ENCODE peak calls at places on chromosomes 4 and X, in nine cellular contexts. T is heart left ventricle; I is stimulated activated CD4-positive, alpha-beta T cell treated with anti-CD3 and anti-CD28 coated beads, Interleukin-15, amount 100 ng/mL, for 1 hour; U is GM13976; R is posterior vena cava; P is GM06990; Q is stimulated activated naive B cell treated with anti-CD40 and anti-IgM and Interleukin-4, amounts not matched to agents 10 μg/mL and 1 μg/mL and 100 μg/mL, for 72 hours; C is KBM-7; W is foreskin keratinocyte. E is an unnamed sample.

GRCh38 chr4:14294611-14295010 is 667.1 kb upstream of the BOD1L1 start:
- DNase-seq in T (no peak), I (no peak), U (no peak), R (no peak), P (no peak), Q (no peak), C (no peak), W (no peak), E (no peak)

GRCh38 chr4:6582889-6583504 is 8.0 kb downstream of the MAN2B2 start:
- DNase-seq in T (no peak), I (no peak), U (no peak), R (no peak), P (no peak), Q (no peak), C (peak; percentile 37), W (no peak), E (peak; percentile 91)

GRCh38 chrX:131783555-131784338 is 239.4 kb upstream of the STK26 start:
- DNase-seq in T (no peak), I (no peak), U (no peak), R (no peak), P (peak; percentile 48), Q (peak; percentile 77), C (no peak), W (no peak), E (no peak)

GRCh38 chrX:137428251-137428661 is 137.7 kb upstream of the ZIC3 start:
- DNase-seq in T (no peak), I (no peak), U (peak; percentile 47), R (no peak), P (no peak), Q (no peak), C (no peak), W (no peak), E (no peak)

GRCh38 chrX:133670394-133670793 is 255.1 kb upstream of the GPC4 start:
- DNase-seq in T (no peak), I (no peak), U (peak; percentile 45), R (no peak), P (no peak), Q (no peak), C (peak; percentile 40), W (no peak), E (peak; percentile 39)

GRCh38 chr4:168719725-168720124 is 222.9 kb downstream of the PALLD start:
- DNase-seq in T (no peak), I (no peak), U (no peak), R (no peak), P (no peak), Q (no peak), C (no peak), W (no peak), E (no peak)

GRCh38 chr4:2714071-2714770 is 41.9 kb downstream of the TNIP2 start:
- DNase-seq in T (peak; percentile 56), I (no peak), U (no peak), R (no peak), P (no peak), Q (no peak), C (no peak), W (no peak), E (no peak)

GRCh38 chrX:96006281-96006680 is 678.4 kb upstream of the DIAPH2 start:
- DNase-seq in T (no peak), I (no peak), U (no peak), R (no peak), P (no peak), Q (no peak), C (no peak), W (no peak), E (no peak)

GRCh38 chrX:54180403-54180802 is 2.7 kb downstream of the FAM120C start:
- DNase-seq in T (no peak), I (no peak), U (no peak), R (no peak), P (no peak), Q (no peak), C (no peak), W (no peak), E (no peak)

GRCh38 chr4:8777320-8778196 is 94.1 kb downstream of the HMX1 start:
- DNase-seq in T (no peak), I (no peak), U (no peak), R (peak; percentile 48), P (no peak), Q (no peak), C (no peak), W (no peak), E (no peak)

GRCh38 chr4:161799687-161800086 is 364.1 kb downstream of the FSTL5 start:
- DNase-seq in T (no peak), I (no peak), U (no peak), R (no peak), P (no peak), Q (no peak), C (no peak), W (no peak), E (no peak)

GRCh38 chrX:114787016-114787415 is 203.1 kb downstream of the HTR2C start:
- DNase-seq in T (no peak), I (no peak), U (no peak), R (no peak), P (no peak), Q (no peak), C (no peak), W (no peak), E (no peak)

GRCh38 chrX:29662101-29662500 is 553.3 kb upstream of the MAGEB2 start:
- DNase-seq in T (no peak), I (no peak), U (no peak), R (no peak), P (no peak), Q (no peak), C (no peak), W (peak; percentile 41), E (no peak)

GRCh38 chrX:149040873-149041535 is 464.1 kb downstream of the IDS start:
- DNase-seq in T (no peak), I (no peak), U (no peak), R (no peak), P (peak; percentile 11), Q (no peak), C (no peak), W (peak; percentile 6), E (no peak)

GRCh38 chr4:54958236-54958635 is 167.2 kb downstream of the KDR start:
- DNase-seq in T (no peak), I (no peak), U (no peak), R (no peak), P (no peak), Q (no peak), C (no peak), W (no peak), E (no peak)

GRCh38 chr4:122010610-122011009 is 58.8 kb upstream of the TRPC3 start:
- DNase-seq in T (no peak), I (no peak), U (no peak), R (no peak), P (no peak), Q (no peak), C (no peak), W (peak; percentile 40), E (no peak)

GRCh38 chr4:144656857-144657256 is 10.9 kb downstream of the HHIP start:
- DNase-seq in T (no peak), I (no peak), U (no peak), R (no peak), P (no peak), Q (no peak), C (no peak), W (no peak), E (no peak)

GRCh38 chr4:186760576-186760975 is 36.9 kb upstream of the FAT1 start:
- DNase-seq in T (no peak), I (no peak), U (no peak), R (no peak), P (no peak), Q (no peak), C (no peak), W (peak; percentile 69), E (no peak)

GRCh38 chr4:35151816-35152572 is 1092.3 kb downstream of the ARAP2 start:
- DNase-seq in T (no peak), I (no peak), U (no peak), R (no peak), P (no peak), Q (no peak), C (peak; percentile 9), W (no peak), E (peak; percentile 37)

GRCh38 chrX:11540532-11541377 is 125.0 kb downstream of the ARHGAP6 start:
- DNase-seq in T (peak; percentile 18), I (no peak), U (no peak), R (no peak), P (peak; percentile 22), Q (no peak), C (peak; percentile 28), W (no peak), E (peak; percentile 56)

GRCh38 chr4:128525387-128525786 is 237.8 kb upstream of the PGRMC2 start:
- DNase-seq in T (no peak), I (no peak), U (no peak), R (no peak), P (no peak), Q (no peak), C (no peak), W (peak; percentile 9), E (no peak)

GRCh38 chrX:9443327-9443726 is 21.5 kb upstream of the TBL1X start:
- DNase-seq in T (no peak), I (no peak), U (no peak), R (no peak), P (no peak), Q (no peak), C (no peak), W (no peak), E (no peak)

GRCh38 chr4:180058731-180059215 is 2184.4 kb upstream of the TENM3 start:
- DNase-seq in T (no peak), I (no peak), U (peak; percentile 71), R (peak; percentile 75), P (peak; percentile 77), Q (peak; percentile 2), C (peak; percentile 73), W (no peak), E (no peak)

GRCh38 chrX:85052207-85052606 is 48.5 kb downstream of the APOOL start:
- DNase-seq in T (no peak), I (no peak), U (no peak), R (no peak), P (no peak), Q (no peak), C (no peak), W (peak; percentile 10), E (no peak)

GRCh38 chr4:104015680-104016079 is 295.9 kb upstream of the TACR3 start:
- DNase-seq in T (no peak), I (no peak), U (no peak), R (no peak), P (no peak), Q (no peak), C (peak; percentile 12), W (no peak), E (peak; percentile 17)